ENCODE peak calls at places on chromosomes 4 and X, in five cellular contexts. O is K562, F is H1, E is HepG2, H is GM12878. G is an unnamed sample.
A peak's percentile ranks its signal among the peaks of the same experiment; 100 is the strongest.

GRCh38 chr4:84796388-84796787 is 170.1 kb downstream of the WDFY3 start:
- DNase-seq in O (peak; percentile 35), F (no peak), E (no peak), H (no peak), G (no peak)

GRCh38 chr4:105042451-105042850 is 104.2 kb upstream of the TET2 start:
- DNase-seq in O (no peak), F (no peak), E (no peak), H (no peak), G (no peak)

GRCh38 chr4:95106408-95106928 is 348.7 kb downstream of the BMPR1B start:
- DNase-seq in O (no peak), F (no peak), E (no peak), H (no peak), G (peak; percentile 24)

GRCh38 chrX:121570072-121570841 is 522.8 kb downstream of the GLUD2 start:
- DNase-seq in O (no peak), F (no peak), E (no peak), H (no peak), G (no peak)

GRCh38 chrX:44431206-44431605 is 87.7 kb upstream of the EFHC2 start:
- DNase-seq in O (no peak), F (no peak), E (peak; percentile 6), H (no peak), G (peak; percentile 6)

GRCh38 chr4:78218260-78218659 is 161.1 kb downstream of the FRAS1 start:
- DNase-seq in O (no peak), F (no peak), E (peak; percentile 55), H (no peak), G (no peak)

GRCh38 chr4:138291431-138291830 is 49.3 kb upstream of the SLC7A11 start:
- DNase-seq in O (no peak), F (no peak), E (no peak), H (no peak), G (no peak)

GRCh38 chrX:103158317-103158621 is 56.6 kb upstream of the BEX4 start:
- DNase-seq in O (no peak), F (no peak), E (no peak), H (no peak), G (no peak)

GRCh38 chr4:141416219-141416618 is 195.5 kb downstream of the ZNF330 start:
- DNase-seq in O (no peak), F (no peak), E (no peak), H (no peak), G (no peak)

GRCh38 chrX:129653181-129653984 is 1.4 kb downstream of the APLN start:
- DNase-seq in O (no peak), F (no peak), E (no peak), H (no peak), G (no peak)

GRCh38 chr4:183738081-183738673 is 79.1 kb downstream of the TRAPPC11 start:
- DNase-seq in O (no peak), F (no peak), E (no peak), H (peak; percentile 24), G (no peak)

GRCh38 chr4:7420661-7421040 is 14.1 kb downstream of the PSAPL1 start:
- DNase-seq in O (no peak), F (no peak), E (no peak), H (no peak), G (no peak)

GRCh38 chrX:132257116-132257515 is 37.9 kb upstream of the RAP2C start:
- DNase-seq in O (no peak), F (no peak), E (no peak), H (no peak), G (no peak)

GRCh38 chrX:39730671-39731389 is 366.9 kb downstream of the BCOR start:
- DNase-seq in O (peak; percentile 73), F (peak; percentile 60), E (peak; percentile 4), H (no peak), G (no peak)

GRCh38 chr4:113684534-113685091 is 76.9 kb downstream of the CAMK2D start:
- DNase-seq in O (no peak), F (no peak), E (peak; percentile 85), H (no peak), G (no peak)

GRCh38 chr4:29311231-29311630 is 1408.9 kb upstream of the PCDH7 start:
- DNase-seq in O (no peak), F (no peak), E (no peak), H (no peak), G (no peak)

GRCh38 chr4:23269583-23269982 is 576.8 kb downstream of the GBA3 start:
- DNase-seq in O (no peak), F (no peak), E (no peak), H (no peak), G (no peak)

GRCh38 chr4:99808260-99808857 is 8.3 kb upstream of the DAPP1 start:
- DNase-seq in O (peak; percentile 62), F (no peak), E (peak; percentile 49), H (no peak), G (peak; percentile 63)

GRCh38 chr4:165635261-165635838 is 237.7 kb upstream of the TLL1 start:
- DNase-seq in O (no peak), F (no peak), E (no peak), H (no peak), G (no peak)

GRCh38 chrX:123487674-123488073 is 245.2 kb downstream of the THOC2 start:
- DNase-seq in O (no peak), F (no peak), E (no peak), H (no peak), G (no peak)

GRCh38 chr4:75144475-75144874 is 211.6 kb downstream of the PARM1 start:
- DNase-seq in O (no peak), F (no peak), E (no peak), H (no peak), G (no peak)

GRCh38 chrX:31268359-31268758 is 196.5 kb upstream of the FTHL17 start:
- DNase-seq in O (no peak), F (no peak), E (peak; percentile 2), H (no peak), G (no peak)

GRCh38 chr4:8916251-8916913 is 44.7 kb upstream of the HMX1 start:
- DNase-seq in O (no peak), F (no peak), E (no peak), H (no peak), G (no peak)

GRCh38 chr4:39706334-39706733 is 8.4 kb downstream of the UBE2K start:
- DNase-seq in O (no peak), F (no peak), E (peak; percentile 58), H (no peak), G (peak; percentile 51)

GRCh38 chr4:7291372-7292135 is 99.2 kb downstream of the SORCS2 start:
- DNase-seq in O (no peak), F (no peak), E (no peak), H (no peak), G (no peak)

GRCh38 chrX:132561483-132561882 is 72.6 kb upstream of the MBNL3 start:
- DNase-seq in O (no peak), F (no peak), E (peak; percentile 48), H (no peak), G (no peak)

GRCh38 chr4:175916636-175917351 is 104.7 kb upstream of the GPM6A start:
- DNase-seq in O (no peak), F (no peak), E (no peak), H (no peak), G (no peak)

GRCh38 chrX:97267376-97267775 is 383.7 kb downstream of the RPA4 start:
- DNase-seq in O (no peak), F (no peak), E (no peak), H (no peak), G (no peak)

DNA sequence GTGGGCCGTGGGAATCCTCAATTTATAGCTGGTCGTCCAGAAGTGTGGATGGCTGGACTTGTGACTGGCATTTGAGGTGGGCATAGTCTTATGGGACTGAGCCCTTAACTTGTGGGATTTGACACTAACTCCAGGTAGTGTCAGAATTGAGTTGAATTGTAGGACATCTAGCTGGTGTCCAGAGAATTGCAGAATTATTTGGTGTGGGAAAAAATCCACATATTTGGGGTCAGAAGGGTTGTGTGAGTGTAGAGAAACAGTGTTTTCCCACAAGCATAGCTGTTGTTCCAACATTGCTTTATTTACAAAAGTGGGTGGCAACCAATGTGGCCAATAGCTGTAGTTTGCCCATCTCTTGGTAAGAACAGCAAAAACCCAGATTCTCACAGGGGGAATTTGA is 91.3 kb downstream of the MOSPD2 start:
- DNase-seq in O (no peak), F (no peak), E (no peak), H (no peak), G (peak; percentile 3)
- TF ChIP-seq SRF in O (no peak), F (no peak), E (no peak), H (no peak), G (no peak)

GRCh38 chr4:89296871-89297270 is 10.7 kb downstream of the GPRIN3 start:
- DNase-seq in O (no peak), F (no peak), E (no peak), H (no peak), G (no peak)

GRCh38 chr4:89299153-89299789 is 8.3 kb downstream of the GPRIN3 start:
- DNase-seq in O (no peak), F (no peak), E (no peak), H (no peak), G (no peak)

GRCh38 chr4:89298788-89299152 is 8.8 kb downstream of the GPRIN3 start:
- DNase-seq in O (no peak), F (no peak), E (no peak), H (no peak), G (no peak)

GRCh38 chr4:89296399-89296798 is 11.2 kb downstream of the GPRIN3 start:
- DNase-seq in O (no peak), F (no peak), E (peak; percentile 25), H (no peak), G (no peak)

GRCh38 chr4:89298160-89298559 is 9.4 kb downstream of the GPRIN3 start:
- DNase-seq in O (no peak), F (no peak), E (no peak), H (no peak), G (no peak)
- H3K79me2 ChIP-seq in O (no peaks in the 10 kb centered on the region), F (no peaks in the 10 kb centered on the region), E (no peaks in the 10 kb centered on the region), H (no peaks in the 10 kb centered on the region), G (no peaks in the 10 kb centered on the region)

DNA sequence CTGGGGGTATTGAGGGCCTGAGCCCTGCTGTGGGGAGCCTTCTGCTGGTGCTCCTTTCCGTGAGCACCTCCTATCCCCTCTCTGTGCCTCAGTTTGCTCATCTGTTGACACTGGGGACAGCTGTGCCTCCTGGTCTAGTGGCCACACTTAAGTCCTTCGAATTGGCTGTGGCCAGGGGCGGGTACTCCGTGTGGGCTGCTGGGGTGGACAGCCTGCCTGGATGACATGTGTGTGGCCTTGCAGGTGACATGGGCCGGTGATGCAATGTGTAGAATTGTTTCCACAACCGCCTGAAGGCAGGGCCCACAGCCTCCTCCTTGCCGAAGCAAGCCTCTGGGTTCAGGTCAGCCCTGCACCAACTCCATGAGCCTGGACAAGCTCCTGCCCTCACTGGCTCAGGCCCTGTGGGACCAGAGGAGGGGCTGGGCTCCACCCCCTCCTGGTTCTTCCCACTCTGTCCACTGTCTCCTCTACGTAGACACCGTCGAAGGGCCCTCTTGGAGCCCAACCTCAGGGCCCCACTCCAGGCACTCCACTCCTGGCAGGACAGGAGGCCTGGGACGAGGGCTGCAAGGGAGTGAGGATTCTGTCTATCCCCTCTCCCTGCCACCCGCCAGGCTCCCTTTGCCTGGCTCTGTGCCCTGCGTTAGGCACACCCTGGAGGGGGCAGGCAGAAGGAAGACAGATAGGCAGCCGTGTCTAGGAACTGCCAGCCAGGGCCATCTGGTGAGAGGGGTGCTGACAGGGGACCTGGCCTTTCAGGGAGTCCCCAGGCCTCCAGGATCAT is 1.2 kb downstream of the SH3BP2 start:
- DNase-seq in O (no peak), F (no peak), E (peak; percentile 69), H (no peak), G (no peak)
- TF ChIP-seq POLR2A in O (no peak), F (no peak), E (no peak), H (no peak), G (no peak)

DNA sequence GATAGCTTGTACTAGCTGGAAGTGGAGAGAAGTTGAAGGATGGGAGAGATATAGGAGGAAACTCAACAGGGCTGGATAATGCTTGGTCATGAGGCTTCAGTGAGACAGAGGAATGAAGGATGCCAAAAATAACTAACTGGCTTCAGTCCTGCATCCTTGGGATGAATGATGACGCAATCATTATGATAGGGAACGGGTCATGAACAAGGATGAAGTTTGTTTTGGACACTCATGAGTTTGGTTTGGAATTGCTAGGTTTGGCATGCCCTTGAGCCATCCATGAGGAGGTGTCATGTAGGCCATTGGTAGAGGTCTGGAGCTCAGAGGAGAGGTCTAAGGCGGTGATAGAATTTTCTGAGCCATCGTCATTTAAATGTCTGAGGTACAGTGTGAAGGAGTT is 160.0 kb upstream of the NHS start:
- DNase-seq in O (no peak), F (no peak), E (no peak), H (no peak), G (no peak)
- TF ChIP-seq SRF in O (no peak), F (no peak), E (no peak), H (no peak), G (no peak)

G was measured in HCT116.